ENCODE peak calls at places on chromosomes 3 and 15, in seven cellular contexts. One of them, this sample, is unnamed.

GRCh38 chr15:62533687-62534086 is 368.6 kb upstream of the C2CD4B start:
- DNase-seq in HCT116: no peak
- DNase-seq in activated T-cell treated with anti-CD3 and anti-CD28 coated beads for 1 hour: no peak
- DNase-seq in pons: no peak
- DNase-seq in Calu3: no peak
- DNase-seq in stomach: no peak
- DNase-seq in mucosa of descending colon: no peak
- DNase-seq in this sample: no peak

GRCh38 chr15:47711654-47712053 is 5.7 kb upstream of the SEMA6D start:
- DNase-seq in mucosa of descending colon: no peak
- DNase-seq in stomach: no peak
- DNase-seq in pons: peak
- DNase-seq in activated T-cell treated with anti-CD3 and anti-CD28 coated beads for 1 hour: no peak
- DNase-seq in Calu3: no peak
- DNase-seq in HCT116: no peak
- DNase-seq in this sample: no peak

GRCh38 chr3:120645083-120645800 is 36.8 kb downstream of the HGD start:
- DNase-seq in HCT116: no peak
- DNase-seq in Calu3: no peak
- DNase-seq in mucosa of descending colon: no peak
- DNase-seq in stomach: no peak
- DNase-seq in pons: no peak
- DNase-seq in activated T-cell treated with anti-CD3 and anti-CD28 coated beads for 1 hour: no peak
- DNase-seq in this sample: no peak

GRCh38 chr3:129587061-129587460 is 19.4 kb downstream of the PLXND1 start:
- DNase-seq in mucosa of descending colon: no peak
- DNase-seq in Calu3: no peak
- DNase-seq in pons: no peak
- DNase-seq in stomach: no peak
- DNase-seq in activated T-cell treated with anti-CD3 and anti-CD28 coated beads for 1 hour: no peak
- DNase-seq in HCT116: no peak
- DNase-seq in this sample: no peak

GRCh38 chr3:40237892-40238571 is 71.5 kb upstream of the EIF1B start:
- DNase-seq in stomach: no peak
- DNase-seq in pons: peak
- DNase-seq in activated T-cell treated with anti-CD3 and anti-CD28 coated beads for 1 hour: no peak
- DNase-seq in Calu3: no peak
- DNase-seq in mucosa of descending colon: no peak
- DNase-seq in HCT116: no peak
- DNase-seq in this sample: no peak

GRCh38 chr3:156723182-156723619 is 48.8 kb downstream of the TIPARP start:
- DNase-seq in mucosa of descending colon: no peak
- DNase-seq in stomach: no peak
- DNase-seq in Calu3: no peak
- DNase-seq in HCT116: no peak
- DNase-seq in activated T-cell treated with anti-CD3 and anti-CD28 coated beads for 1 hour: no peak
- DNase-seq in pons: no peak
- DNase-seq in this sample: no peak

GRCh38 chr3:190541008-190541407 is 27.1 kb downstream of the IL1RAP start:
- DNase-seq in stomach: no peak
- DNase-seq in activated T-cell treated with anti-CD3 and anti-CD28 coated beads for 1 hour: no peak
- DNase-seq in Calu3: no peak
- DNase-seq in HCT116: no peak
- DNase-seq in mucosa of descending colon: no peak
- DNase-seq in pons: no peak
- DNase-seq in this sample: no peak

GRCh38 chr3:50577348-50577747 is 8.0 kb downstream of the HEMK1 start:
- DNase-seq in pons: no peak
- DNase-seq in mucosa of descending colon: no peak
- DNase-seq in stomach: no peak
- DNase-seq in Calu3: no peak
- DNase-seq in activated T-cell treated with anti-CD3 and anti-CD28 coated beads for 1 hour: no peak
- DNase-seq in HCT116: no peak
- DNase-seq in this sample: no peak

GRCh38 chr15:96351801-96352593 is 21.5 kb downstream of the NR2F2 start:
- DNase-seq in Calu3: peak
- DNase-seq in mucosa of descending colon: no peak
- DNase-seq in HCT116: no peak
- DNase-seq in pons: no peak
- DNase-seq in activated T-cell treated with anti-CD3 and anti-CD28 coated beads for 1 hour: no peak
- DNase-seq in stomach: peak
- DNase-seq in this sample: no peak

GRCh38 chr15:63599401-63600000 is 2.3 kb downstream of the FBXL22 start:
- DNase-seq in stomach: peak
- DNase-seq in pons: peak
- DNase-seq in Calu3: peak
- DNase-seq in HCT116: no peak
- DNase-seq in mucosa of descending colon: peak
- DNase-seq in activated T-cell treated with anti-CD3 and anti-CD28 coated beads for 1 hour: no peak
- DNase-seq in this sample: peak

GRCh38 chr3:188262913-188263683 is 109.1 kb downstream of the LPP start:
- DNase-seq in pons: peak
- DNase-seq in mucosa of descending colon: no peak
- DNase-seq in stomach: no peak
- DNase-seq in Calu3: no peak
- DNase-seq in HCT116: no peak
- DNase-seq in activated T-cell treated with anti-CD3 and anti-CD28 coated beads for 1 hour: no peak
- DNase-seq in this sample: peak

GRCh38 chr3:140292154-140292553 is 357.2 kb downstream of the CLSTN2 start:
- DNase-seq in stomach: no peak
- DNase-seq in mucosa of descending colon: no peak
- DNase-seq in activated T-cell treated with anti-CD3 and anti-CD28 coated beads for 1 hour: no peak
- DNase-seq in Calu3: no peak
- DNase-seq in HCT116: no peak
- DNase-seq in pons: no peak
- DNase-seq in this sample: no peak

GRCh38 chr15:76195506-76196285 is 115.6 kb downstream of the ETFA start:
- DNase-seq in pons: no peak
- DNase-seq in HCT116: no peak
- DNase-seq in stomach: no peak
- DNase-seq in mucosa of descending colon: no peak
- DNase-seq in Calu3: no peak
- DNase-seq in activated T-cell treated with anti-CD3 and anti-CD28 coated beads for 1 hour: no peak
- DNase-seq in this sample: no peak

This sample was measured in mucosa of gallbladder.